ENCODE peak calls at places on chromosome 2, in nine cellular contexts. Q is tibial artery, R is HCT116, B is dorsolateral prefrontal cortex, T is ascending aorta, V is right cardiac atrium, Y is colonic mucosa, S is uterus, L is GM23338. J is an unnamed sample.

GRCh38 chr2:152468832-152469692 is 134.1 kb downstream of the FMNL2 start:
- DNase-seq in Q (no peak), R (no peak), B (no peak), T (no peak), V (no peak), Y (peak), S (no peak), L (no peak), J (no peak)

GRCh38 chr2:169164311-169164710 is 94.9 kb downstream of the DHRS9 start:
- DNase-seq in Q (no peak), R (no peak), B (no peak), T (no peak), V (no peak), Y (no peak), S (no peak), L (no peak), J (no peak)

GRCh38 chr2:30503007-30503691 is 56.1 kb downstream of the LCLAT1 start:
- DNase-seq in Q (no peak), R (no peak), B (no peak), T (no peak), V (no peak), Y (no peak), S (no peak), L (peak), J (no peak)

GRCh38 chr2:219433666-219434467 is 776 bp upstream of the SPEG start:
- DNase-seq in Q (no peak), R (peak), B (no peak), T (no peak), V (no peak), Y (no peak), S (peak), L (peak), J (no peak)

GRCh38 chr2:219010162-219010756 is 17.0 kb upstream of the CRYBA2 start:
- DNase-seq in Q (no peak), R (no peak), B (no peak), T (no peak), V (no peak), Y (no peak), S (no peak), L (peak), J (no peak)

GRCh38 chr2:68645523-68645922 is 2.1 kb downstream of the PROKR1 start:
- DNase-seq in Q (no peak), R (no peak), B (no peak), T (no peak), V (no peak), Y (no peak), S (no peak), L (no peak), J (no peak)

GRCh38 chr2:98329549-98329948 is 16.7 kb upstream of the CNGA3 start:
- DNase-seq in Q (no peak), R (no peak), B (no peak), T (no peak), V (no peak), Y (no peak), S (no peak), L (no peak), J (no peak)

GRCh38 chr2:158953454-158953853 is 15.0 kb upstream of the TANC1 start:
- DNase-seq in Q (no peak), R (no peak), B (no peak), T (no peak), V (no peak), Y (no peak), S (peak), L (no peak), J (no peak)

GRCh38 chr2:46866770-46867246 is 48.8 kb downstream of the MCFD2 start:
- DNase-seq in Q (peak), R (no peak), B (no peak), T (no peak), V (peak), Y (peak), S (peak), L (no peak), J (no peak)

GRCh38 chr2:104804148-104804890 is 49.6 kb upstream of the POU3F3 start:
- DNase-seq in Q (no peak), R (no peak), B (no peak), T (no peak), V (no peak), Y (no peak), S (no peak), L (peak), J (no peak)

GRCh38 chr2:176769499-176770350 is 442.9 kb upstream of the HNRNPA3 start:
- DNase-seq in Q (no peak), R (no peak), B (no peak), T (no peak), V (no peak), Y (no peak), S (no peak), L (no peak), J (no peak)

GRCh38 chr2:10447300-10448207 is 573 bp downstream of the ODC1 start:
- DNase-seq in Q (peak), R (no peak), B (peak), T (no peak), V (no peak), Y (peak), S (no peak), L (peak), J (no peak)

GRCh38 chr2:158733430-158733755 is 61.7 kb upstream of the DAPL1 start:
- DNase-seq in Q (no peak), R (no peak), B (no peak), T (no peak), V (no peak), Y (no peak), S (no peak), L (no peak), J (no peak)

GRCh38 chr2:231257763-231258162 is 59.3 kb downstream of the ARMC9 start:
- DNase-seq in Q (no peak), R (no peak), B (no peak), T (no peak), V (no peak), Y (no peak), S (no peak), L (no peak), J (no peak)

GRCh38 chr2:99140056-99140859 is 1.2 kb upstream of the C2orf15 start:
- DNase-seq in Q (no peak), R (no peak), B (no peak), T (no peak), V (no peak), Y (no peak), S (no peak), L (peak), J (no peak)

GRCh38 chr2:189633392-189633811 is 27.9 kb upstream of the ASNSD1 start:
- DNase-seq in Q (no peak), R (no peak), B (no peak), T (no peak), V (no peak), Y (no peak), S (no peak), L (peak), J (no peak)

GRCh38 chr2:100980046-100980445 is 22.0 kb upstream of the RPL31 start:
- DNase-seq in Q (no peak), R (no peak), B (no peak), T (no peak), V (no peak), Y (no peak), S (no peak), L (peak), J (no peak)

GRCh38 chr2:192570786-192571185 is 376.1 kb upstream of the TMEFF2 start:
- DNase-seq in Q (no peak), R (no peak), B (no peak), T (no peak), V (no peak), Y (no peak), S (no peak), L (no peak), J (no peak)

GRCh38 chr2:222000326-222000725 is 298.5 kb downstream of the PAX3 start:
- DNase-seq in Q (no peak), R (peak), B (no peak), T (no peak), V (no peak), Y (no peak), S (no peak), L (no peak), J (peak)

GRCh38 chr2:119681196-119681867 is 2.3 kb downstream of the TMEM177 start:
- DNase-seq in Q (no peak), R (no peak), B (no peak), T (no peak), V (no peak), Y (no peak), S (no peak), L (no peak), J (no peak)

GRCh38 chr2:223270538-223270937 is 218.5 kb downstream of the KCNE4 start:
- DNase-seq in Q (no peak), R (no peak), B (no peak), T (no peak), V (no peak), Y (no peak), S (no peak), L (no peak), J (no peak)

GRCh38 chr2:148552675-148553331 is 91.7 kb upstream of the EPC2 start:
- DNase-seq in Q (no peak), R (no peak), B (no peak), T (no peak), V (no peak), Y (no peak), S (no peak), L (no peak), J (peak)

DNA sequence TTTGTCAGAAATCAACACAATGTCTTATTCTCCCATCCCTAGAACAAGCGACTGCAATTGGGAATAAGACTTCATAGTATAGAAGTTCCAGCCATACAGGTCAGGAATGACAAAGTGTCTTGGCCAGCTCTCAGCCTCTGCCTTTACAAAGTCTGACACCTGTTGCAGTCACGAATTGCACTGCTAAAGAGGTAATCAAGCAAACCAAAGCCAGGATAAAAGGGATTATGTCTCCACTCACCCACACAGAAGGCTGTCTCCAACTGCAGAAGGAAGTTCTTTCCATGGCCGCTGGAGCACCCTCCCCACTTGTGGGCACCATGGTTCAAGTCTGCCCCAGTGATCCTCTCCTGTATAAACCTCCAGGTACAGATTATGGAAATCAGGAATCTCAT is 114.8 kb upstream of the PKDCC start:
- DNase-seq in Q (no peak), R (no peak), B (no peak), T (no peak), V (no peak), Y (no peak), S (no peak), L (no peak), J (no peak)
- H3K27ac ChIP-seq in Q (peak), R (no peak), B (no peak), T (peak), V (peak), Y (peak), S (peak), L (no peak), J (peak)

DNA sequence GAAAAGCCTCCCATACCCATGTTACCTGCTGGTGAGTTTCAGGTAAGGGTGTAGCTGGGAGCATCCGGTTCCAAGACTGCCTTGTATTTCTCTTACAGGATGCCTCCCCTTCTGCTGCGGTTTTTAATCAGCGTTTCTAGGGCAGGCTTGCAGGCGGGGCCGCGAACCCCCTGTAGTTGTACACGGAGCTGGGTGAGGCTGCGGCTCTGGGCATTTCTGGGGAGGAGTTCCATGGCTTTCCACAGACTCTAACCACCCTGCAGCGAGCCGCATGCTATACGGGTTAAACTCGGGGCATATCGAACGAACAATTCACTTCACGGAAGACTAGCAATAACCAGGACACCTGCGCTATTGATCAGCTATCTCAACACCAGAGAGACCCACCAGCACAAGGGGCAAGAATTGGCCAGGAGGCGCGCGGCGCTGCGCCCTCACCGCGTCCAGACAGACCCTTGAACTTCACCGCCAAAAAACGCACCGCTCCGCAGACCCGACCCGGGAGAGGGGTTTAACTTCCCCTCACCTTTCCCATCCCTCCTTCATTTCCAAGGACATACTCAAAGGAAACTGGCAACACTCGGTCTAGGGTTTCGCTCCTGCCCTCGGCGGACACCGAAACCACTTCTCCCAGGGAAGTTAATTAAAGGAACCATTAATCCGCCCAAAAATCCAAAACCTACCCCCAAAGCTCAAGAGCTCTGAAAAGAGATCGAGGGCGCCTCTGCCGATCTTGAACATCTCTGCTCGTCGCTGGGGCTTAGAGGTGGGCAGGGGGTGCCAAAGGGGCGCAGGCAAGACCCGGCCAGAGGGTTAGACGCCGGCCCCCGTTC is 909 bp downstream of the TGFA start:
- DNase-seq in Q (no peak), R (no peak), B (no peak), T (no peak), V (no peak), Y (peak), S (no peak), L (peak), J (no peak)
- H3K4me3 ChIP-seq in Q (peak), R (peak), B (peak), T (peak), V (peak), Y (peak), S (peak), L (peak), J (peak)

DNA sequence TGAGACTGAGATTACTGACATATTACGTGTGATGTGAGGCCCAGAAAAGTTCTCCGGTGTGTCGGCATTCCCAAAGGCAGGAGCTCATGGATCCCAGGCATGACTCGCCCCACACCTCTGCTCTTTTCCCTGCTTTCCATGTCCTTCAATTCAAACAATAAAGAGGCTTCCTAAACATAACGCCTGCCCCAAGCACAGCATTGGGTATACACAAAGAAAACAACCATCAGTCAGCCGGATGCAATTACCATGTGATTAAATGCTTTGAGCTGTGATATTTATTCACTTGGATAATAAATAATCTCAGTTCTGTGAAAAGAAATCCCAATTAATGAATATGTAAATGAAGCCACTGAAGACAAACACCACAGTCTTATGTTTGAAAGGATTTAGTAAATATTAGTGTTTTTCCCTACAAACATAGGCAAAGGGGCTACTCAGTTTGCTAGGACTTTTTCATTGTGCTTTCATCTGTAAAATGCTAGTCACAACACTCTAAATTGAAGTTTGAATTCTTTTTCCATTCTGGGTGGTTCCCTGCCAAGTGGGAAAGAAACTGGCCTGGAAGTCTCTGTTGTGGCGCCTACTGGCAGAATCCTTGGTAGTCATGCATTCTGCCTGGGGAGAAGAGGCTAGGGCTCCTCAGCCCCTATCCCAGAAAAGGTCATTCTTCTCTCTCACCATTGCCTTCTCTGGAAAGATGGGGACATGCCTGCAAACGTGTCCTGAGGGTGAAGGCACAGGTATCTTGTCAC is 144.7 kb downstream of the COL6A3 start:
- DNase-seq in Q (no peak), R (no peak), B (no peak), T (no peak), V (no peak), Y (no peak), S (no peak), L (no peak), J (no peak)
- H3K27ac ChIP-seq in Q (peak), R (no peak), B (no peak), T (no peak), V (no peak), Y (no peak), S (no peak), L (no peak), J (no peak)

GRCh38 chr2:78992807-78993517 is 32.5 kb upstream of the REG3G start:
- DNase-seq in Q (no peak), R (no peak), B (peak), T (no peak), V (peak), Y (peak), S (no peak), L (peak), J (no peak)

GRCh38 chr2:78994789-78995188 is 30.7 kb upstream of the REG3G start:
- DNase-seq in Q (no peak), R (no peak), B (no peak), T (no peak), V (no peak), Y (no peak), S (no peak), L (no peak), J (no peak)

GRCh38 chr2:78993518-78994148 is 31.9 kb upstream of the REG3G start:
- DNase-seq in Q (no peak), R (no peak), B (no peak), T (no peak), V (no peak), Y (no peak), S (no peak), L (peak), J (no peak)

GRCh38 chr2:78992451-78992806 is 33.1 kb upstream of the REG3G start:
- DNase-seq in Q (no peak), R (no peak), B (peak), T (no peak), V (no peak), Y (no peak), S (no peak), L (peak), J (no peak)
- H3K4me3 ChIP-seq in Q (no peak), R (no peak), B (peak), T (no peak), V (no peak), Y (no peak), S (no peak), L (peak), J (no peak)

DNA sequence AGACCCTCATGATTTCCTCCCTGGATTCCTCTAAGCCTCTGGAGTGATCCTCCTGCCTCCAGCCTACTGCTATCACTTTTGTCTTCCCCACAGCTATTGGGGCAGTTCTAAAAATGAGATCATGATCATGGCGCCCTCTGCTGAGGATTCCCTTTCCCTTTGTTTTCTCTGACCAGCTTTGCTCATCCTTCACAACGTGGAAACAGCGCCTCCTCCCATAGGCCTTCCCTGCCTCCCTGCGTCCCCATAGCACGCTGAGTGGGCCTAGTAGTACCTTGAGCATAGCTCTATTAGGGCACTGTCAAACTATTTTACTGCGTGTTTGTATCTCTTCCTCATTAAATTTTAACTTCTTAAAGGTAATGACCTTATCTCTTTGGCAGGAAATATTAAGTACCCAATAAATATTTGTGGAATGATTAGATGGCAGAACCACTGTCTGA is 207.0 kb upstream of the FANCL start:
- DNase-seq in Q (no peak), R (peak), B (peak), T (no peak), V (peak), Y (peak), S (peak), L (peak), J (peak)
- H3K27ac ChIP-seq in Q (no peak), R (no peak), B (peak), T (no peak), V (no peak), Y (no peak), S (no peak), L (peak), J (no peak)

DNA sequence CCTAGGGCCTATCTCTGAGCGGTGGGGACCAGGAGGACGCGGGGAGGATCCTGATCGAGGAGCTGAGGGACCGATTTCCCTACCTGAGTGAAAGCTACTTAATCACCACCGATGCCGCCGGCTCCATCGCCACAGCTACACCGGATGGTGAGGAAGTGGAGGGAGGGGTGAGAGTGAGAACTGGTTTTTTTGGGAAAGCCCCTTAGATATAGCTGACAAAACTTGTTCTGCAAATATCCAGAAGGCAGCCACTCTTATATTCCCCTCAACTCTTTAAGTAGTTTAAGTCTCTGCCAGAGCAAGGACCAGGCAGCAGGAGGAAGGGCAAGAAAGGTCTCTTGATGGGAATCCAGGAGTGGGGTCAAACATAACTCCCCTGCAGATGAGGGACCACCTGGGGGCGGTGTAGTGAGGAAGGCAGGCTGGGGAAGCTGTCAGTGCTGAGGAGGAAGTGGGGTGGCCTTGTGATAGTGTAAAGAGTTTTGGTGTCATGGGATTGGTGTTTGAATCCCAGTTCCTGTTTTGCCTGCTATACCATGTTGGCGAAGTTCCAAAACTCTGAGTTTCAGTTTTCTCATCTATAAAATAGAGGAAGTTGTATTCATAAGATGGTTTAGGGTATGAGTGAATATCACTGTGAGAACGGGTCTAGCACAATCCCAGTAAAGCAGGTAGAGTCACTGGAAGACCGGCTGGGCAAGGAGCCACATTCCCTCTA is 3.4 kb downstream of the NAGK start:
- DNase-seq in Q (peak), R (no peak), B (no peak), T (no peak), V (no peak), Y (peak), S (no peak), L (peak), J (no peak)
- H3K4me3 ChIP-seq in Q (no peak), R (no peak), B (no peak), T (no peak), V (no peak), Y (no peak), S (no peak), L (no peak), J (no peak)

GRCh38 chr2:202756598-202756997 is 115.0 kb downstream of the ICA1L start:
- DNase-seq in Q (no peak), R (no peak), B (no peak), T (no peak), V (no peak), Y (no peak), S (no peak), L (no peak), J (no peak)

GRCh38 chr2:202752071-202752470 is 117.3 kb downstream of the FAM117B start:
- DNase-seq in Q (no peak), R (no peak), B (no peak), T (no peak), V (no peak), Y (no peak), S (no peak), L (no peak), J (no peak)

GRCh38 chr2:202754936-202755335 is 116.6 kb downstream of the ICA1L start:
- DNase-seq in Q (no peak), R (no peak), B (no peak), T (no peak), V (no peak), Y (no peak), S (no peak), L (no peak), J (no peak)

GRCh38 chr2:202750778-202751427 is 116.1 kb downstream of the FAM117B start:
- DNase-seq in Q (no peak), R (no peak), B (no peak), T (no peak), V (no peak), Y (no peak), S (no peak), L (no peak), J (no peak)
- H3K27ac ChIP-seq in Q (no peak), R (no peak), B (no peak), T (no peak), V (no peak), Y (no peak), S (no peak), L (no peak), J (no peak)

J was measured in SJSA1.